ENCODE peak calls at places on chromosomes 16 and 17, in seven cellular contexts. C is NCI-H146, R is SHP77, T is AG04450, F is endodermal cell, B is ACHN, Y is cardiac fibroblast. O is an unnamed sample.

GRCh38 chr16:64416232-64417010 is 705.4 kb downstream of the CDH11 start:
- DNase-seq in C (no peak), R (no peak), T (no peak), F (no peak), B (peak; percentile 71), Y (peak; percentile 48), O (no peak)

GRCh38 chr17:4881761-4882555 is 17.4 kb upstream of the C17orf107 start:
- DNase-seq in C (peak; percentile 67), R (peak; percentile 65), T (no peak), F (peak; percentile 95), B (peak; percentile 46), Y (peak; percentile 46), O (no peak)

GRCh38 chr16:14289692-14290340 is 218.7 kb downstream of the MRTFB start:
- DNase-seq in C (peak; percentile 78), R (peak; percentile 63), T (no peak), F (peak; percentile 82), B (peak; percentile 63), Y (no peak), O (no peak)

GRCh38 chr16:8712589-8713361 is 38.4 kb downstream of the ABAT start:
- DNase-seq in C (peak; percentile 97), R (peak; percentile 42), T (no peak), F (peak; percentile 73), B (no peak), Y (no peak), O (no peak)

GRCh38 chr17:16243811-16244567 is 27.0 kb downstream of the PIGL start:
- DNase-seq in C (no peak), R (no peak), T (no peak), F (peak; percentile 76), B (no peak), Y (no peak), O (no peak)

GRCh38 chr17:20935740-20936139 is 107.1 kb downstream of the USP22 start:
- DNase-seq in C (no peak), R (peak; percentile 32), T (no peak), F (no peak), B (no peak), Y (peak; percentile 81), O (peak; percentile 69)

GRCh38 chr16:68298907-68299515 is 11.7 kb downstream of the SLC7A6OS start:
- DNase-seq in C (no peak), R (no peak), T (no peak), F (no peak), B (peak; percentile 76), Y (peak; percentile 80), O (no peak)

GRCh38 chr16:82603784-82604411 is 22.9 kb upstream of the CDH13 start:
- DNase-seq in C (no peak), R (peak; percentile 4), T (peak; percentile 32), F (peak; percentile 86), B (peak; percentile 71), Y (peak; percentile 78), O (no peak)

GRCh38 chr17:48542114-48542955 is 2.6 kb downstream of the HOXB2 start:
- DNase-seq in C (peak; percentile 23), R (no peak), T (no peak), F (peak; percentile 75), B (peak; percentile 49), Y (peak; percentile 60), O (no peak)

GRCh38 chr16:8063151-8063550 is 527.2 kb downstream of the TMEM114 start:
- DNase-seq in C (no peak), R (no peak), T (no peak), F (no peak), B (no peak), Y (no peak), O (no peak)

GRCh38 chr17:606501-607243 is 108.0 kb downstream of the VPS53 start:
- DNase-seq in C (no peak), R (no peak), T (no peak), F (no peak), B (no peak), Y (peak; percentile 35), O (no peak)

GRCh38 chr16:1026784-1027415 is 45.3 kb downstream of the SOX8 start:
- DNase-seq in C (no peak), R (no peak), T (no peak), F (no peak), B (no peak), Y (no peak), O (no peak)

GRCh38 chr16:7216719-7217118 is 115.9 kb upstream of the RBFOX1 start:
- DNase-seq in C (no peak), R (no peak), T (no peak), F (no peak), B (no peak), Y (no peak), O (no peak)

GRCh38 chr17:80916246-80916645 is 75.4 kb upstream of the CHMP6 start:
- DNase-seq in C (no peak), R (no peak), T (no peak), F (no peak), B (no peak), Y (no peak), O (no peak)

GRCh38 chr17:77315551-77316190 is 174.9 kb downstream of the SEC14L1 start:
- DNase-seq in C (no peak), R (no peak), T (no peak), F (peak; percentile 67), B (peak; percentile 18), Y (no peak), O (no peak)

GRCh38 chr17:43217614-43218087 is 6.0 kb downstream of the TMEM106A start:
- DNase-seq in C (no peak), R (no peak), T (no peak), F (no peak), B (no peak), Y (no peak), O (no peak)

GRCh38 chr17:76254275-76254674 is 10.9 kb upstream of the UBALD2 start:
- DNase-seq in C (no peak), R (no peak), T (no peak), F (peak; percentile 17), B (no peak), Y (no peak), O (no peak)

GRCh38 chr17:77465358-77466041 is 324.7 kb downstream of the SEC14L1 start:
- DNase-seq in C (peak; percentile 15), R (no peak), T (no peak), F (peak; percentile 83), B (no peak), Y (peak; percentile 82), O (no peak)

GRCh38 chr16:74601131-74601871 is 5.6 kb downstream of the GLG1 start:
- DNase-seq in C (no peak), R (no peak), T (no peak), F (no peak), B (no peak), Y (no peak), O (no peak)

GRCh38 chr16:997440-998051 is 16.0 kb downstream of the SOX8 start:
- DNase-seq in C (no peak), R (no peak), T (no peak), F (peak; percentile 86), B (peak; percentile 57), Y (peak; percentile 72), O (no peak)

GRCh38 chr17:46984892-46985291 is 5.8 kb upstream of the RPRML start:
- DNase-seq in C (peak; percentile 29), R (peak; percentile 37), T (no peak), F (no peak), B (no peak), Y (no peak), O (no peak)

GRCh38 chr17:56029980-56030624 is 123.2 kb upstream of the ANKFN1 start:
- DNase-seq in C (no peak), R (peak; percentile 18), T (no peak), F (peak; percentile 70), B (no peak), Y (no peak), O (no peak)

GRCh38 chr17:51948128-51948527 is 210.4 kb downstream of the CA10 start:
- DNase-seq in C (no peak), R (no peak), T (no peak), F (no peak), B (peak; percentile 58), Y (no peak), O (no peak)

GRCh38 chr17:50057521-50057991 is 1.6 kb downstream of the ITGA3 start:
- DNase-seq in C (no peak), R (no peak), T (no peak), F (peak; percentile 51), B (no peak), Y (no peak), O (no peak)

GRCh38 chr16:8854298-8854948 is 14.4 kb downstream of the CARHSP1 start:
- DNase-seq in C (no peak), R (no peak), T (no peak), F (no peak), B (no peak), Y (no peak), O (no peak)

GRCh38 chr16:86472366-86472765 is 38.0 kb upstream of the FOXF1 start:
- DNase-seq in C (no peak), R (no peak), T (no peak), F (no peak), B (no peak), Y (no peak), O (no peak)

GRCh38 chr17:59565171-59565958 is at the start of gene DHX40:
- DNase-seq in C (peak; percentile 93), R (peak; percentile 87), T (peak; percentile 85), F (peak; percentile 98), B (peak; percentile 96), Y (peak; percentile 96), O (peak; percentile 68)

GRCh38 chr17:17019891-17020456 is 22.3 kb upstream of the MPRIP start:
- DNase-seq in C (no peak), R (peak; percentile 67), T (no peak), F (no peak), B (no peak), Y (no peak), O (no peak)

GRCh38 chr16:70529051-70529777 is 5.6 kb downstream of the SF3B3 start:
- DNase-seq in C (no peak), R (peak; percentile 9), T (no peak), F (no peak), B (peak; percentile 82), Y (peak; percentile 70), O (no peak)

GRCh38 chr17:38893113-38893512 is 23.3 kb downstream of the LASP1 start:
- DNase-seq in C (no peak), R (no peak), T (no peak), F (peak; percentile 52), B (no peak), Y (no peak), O (no peak)

GRCh38 chr16:85480727-85481101 is 132.4 kb upstream of the GSE1 start:
- DNase-seq in C (peak; percentile 52), R (no peak), T (no peak), F (no peak), B (no peak), Y (no peak), O (no peak)

GRCh38 chr17:65387322-65387721 is 174.1 kb downstream of the AXIN2 start:
- DNase-seq in C (no peak), R (no peak), T (no peak), F (no peak), B (no peak), Y (no peak), O (no peak)

GRCh38 chr16:12215302-12216105 is 239.0 kb downstream of the SNX29 start:
- DNase-seq in C (peak; percentile 20), R (no peak), T (no peak), F (peak; percentile 82), B (no peak), Y (no peak), O (no peak)

GRCh38 chr17:82821554-82821953 is 18.3 kb downstream of the ZNF750 start:
- DNase-seq in C (no peak), R (no peak), T (no peak), F (no peak), B (no peak), Y (no peak), O (no peak)